ENCODE peak calls at places on chromosomes 11 and 22, in four cellular contexts. G is adrenal gland, I is RWPE2, B is hepatocyte. R is an unnamed sample. For H3K4me1, the result is how much of the 10 kb centered on the place peaks cover.

GRCh38 chr11:130118636-130119387 is 40.8 kb upstream of the ST14 start:
- DNase-seq in B (no peak), G (no peak), I (no peak), R (no peak)

GRCh38 chr11:133598879-133599278 is 66.6 kb upstream of the OPCML start:
- DNase-seq in G (no peak), B (no peak), I (no peak), R (no peak)

GRCh38 chr11:112655386-112655785 is 305.8 kb upstream of the NCAM1 start:
- DNase-seq in B (peak), G (peak), I (no peak), R (no peak)

GRCh38 chr11:46948378-46949131 is 12.0 kb downstream of the CSTPP1 start:
- DNase-seq in I (no peak), B (peak), G (no peak), R (peak)

GRCh38 chr11:111064118-111064517 is 181.4 kb upstream of the POU2AF2 start:
- DNase-seq in G (no peak), B (no peak), I (no peak), R (no peak)

GRCh38 chr11:110125632-110126031 is 32.4 kb downstream of the ZC3H12C start:
- DNase-seq in I (no peak), G (peak), B (peak), R (peak)

GRCh38 chr22:48118654-48119053 is 1356.2 kb downstream of the TBC1D22A start:
- DNase-seq in G (no peak), B (no peak), I (no peak), R (no peak)

GRCh38 chr22:31893460-31893859 is 50.9 kb upstream of the YWHAH start:
- DNase-seq in G (no peak), B (peak), I (no peak), R (no peak)

GRCh38 chr11:76242004-76242779 is 35.9 kb upstream of the WNT11 start:
- DNase-seq in B (no peak), G (no peak), I (no peak), R (no peak)

GRCh38 chr11:441418-442274 is at the start of gene ANO9:
- DNase-seq in B (peak), I (peak), G (no peak), R (peak)

GRCh38 chr11:112157274-112157766 is 6.6 kb downstream of the IL18 start:
- DNase-seq in G (peak), I (peak), B (peak), R (peak)

GRCh38 chr11:131749100-131749499 is 378.7 kb downstream of the NTM start:
- DNase-seq in G (no peak), I (no peak), B (no peak), R (no peak)

GRCh38 chr11:113167599-113167998 is 146.8 kb upstream of the TTC12 start:
- DNase-seq in B (no peak), I (no peak), G (no peak), R (no peak)

GRCh38 chr11:8338138-8338537 is 74.5 kb upstream of the LMO1 start:
- DNase-seq in B (peak), I (no peak), G (peak), R (peak)

GRCh38 chr22:47165338-47165931 is 403.0 kb downstream of the TBC1D22A start:
- DNase-seq in I (no peak), B (no peak), G (peak), R (no peak)

GRCh38 chr11:61058583-61059259 is 43.6 kb upstream of the CD5 start:
- DNase-seq in I (peak), G (no peak), B (no peak), R (no peak)

GRCh38 chr11:34537636-34538035 is 24.0 kb upstream of the ELF5 start:
- DNase-seq in G (no peak), I (no peak), B (no peak), R (no peak)

GRCh38 chr11:1691878-1692707 is 4.9 kb upstream of the KRTAP5-6 start:
- DNase-seq in G (no peak), I (no peak), B (no peak), R (no peak)

GRCh38 chr11:26964335-26964734 is 29.6 kb upstream of the FIBIN start:
- DNase-seq in G (no peak), I (no peak), B (no peak), R (no peak)

GRCh38 chr22:23088199-23088604 is 17.9 kb downstream of the GNAZ start:
- DNase-seq in G (peak), B (no peak), I (no peak), R (no peak)

GRCh38 chr11:107830915-107831540 is 27.6 kb downstream of the SLC35F2 start:
- DNase-seq in I (no peak), B (no peak), G (no peak), R (no peak)

GRCh38 chr11:126214446-126215240 is 3.1 kb downstream of the FAM118B start:
- DNase-seq in I (no peak), B (peak), G (no peak), R (peak)

GRCh38 chr11:13033760-13034533 is 24.8 kb downstream of the RASSF10 start:
- DNase-seq in I (no peak), G (no peak), B (no peak), R (no peak)

GRCh38 chr22:32817137-32817536 is 15.6 kb downstream of the TIMP3 start:
- DNase-seq in I (no peak), B (no peak), G (no peak), R (no peak)

GRCh38 chr11:42265072-42265471 is 805.6 kb upstream of the LRRC4C start:
- DNase-seq in G (no peak), I (no peak), B (no peak), R (no peak)

GRCh38 chr11:117826360-117826635 is 1.8 kb upstream of the FXYD2 start:
- DNase-seq in G (no peak), B (no peak), I (no peak), R (no peak)

GRCh38 chr11:72787262-72788104 is 6.4 kb downstream of the STARD10 start:
- DNase-seq in I (no peak), B (peak), G (no peak), R (peak)

GRCh38 chr22:49021097-49021925 is 806.4 kb downstream of the BRD1 start:
- DNase-seq in I (peak), B (no peak), G (no peak), R (no peak)

GRCh38 chr11:2587132-2587930 is 112.5 kb downstream of the KCNQ1OT1 start:
- DNase-seq in B (peak), I (no peak), G (peak), R (no peak)

GRCh38 chr11:100777736-100778135 is 90.6 kb downstream of the ARHGAP42 start:
- DNase-seq in I (no peak), G (no peak), B (no peak), R (peak)

GRCh38 chr11:134358853-134359490 is 27.2 kb downstream of the GLB1L2 start:
- DNase-seq in I (no peak), B (no peak), G (no peak), R (no peak)

GRCh38 chr11:68673291-68673930 is 10.9 kb upstream of the GAL start:
- DNase-seq in G (no peak), I (no peak), B (no peak), R (no peak)

GRCh38 chr22:19111140-19111539 is 11.1 kb downstream of the DGCR2 start:
- DNase-seq in B (no peak), G (no peak), I (no peak), R (no peak)

GRCh38 chr11:102763440-102763839 is 17.0 kb downstream of the MMP10 start:
- DNase-seq in G (no peak), I (no peak), B (no peak), R (no peak)

GRCh38 chr11:126734752-126735151 is 265.8 kb downstream of the KIRREL3 start:
- DNase-seq in I (no peak), G (no peak), B (no peak), R (no peak)

GRCh38 chr11:31799036-31799793 is 11.9 kb downstream of the PAX6 start:
- DNase-seq in I (no peak), B (no peak), G (no peak), R (no peak)

GRCh38 chr11:115925568-115925904 is 421.3 kb upstream of the CADM1 start:
- DNase-seq in I (no peak), G (no peak), B (no peak), R (no peak)

GRCh38 chr11:115926601-115927000 is 422.4 kb upstream of the CADM1 start:
- DNase-seq in I (no peak), G (no peak), B (no peak), R (no peak)

GRCh38 chr11:115927823-115928329 is 423.7 kb upstream of the CADM1 start:
- DNase-seq in G (no peak), B (no peak), I (no peak), R (no peak)

GRCh38 chr11:115926090-115926489 is 421.9 kb upstream of the CADM1 start:
- DNase-seq in B (no peak), G (no peak), I (no peak), R (no peak)

DNA sequence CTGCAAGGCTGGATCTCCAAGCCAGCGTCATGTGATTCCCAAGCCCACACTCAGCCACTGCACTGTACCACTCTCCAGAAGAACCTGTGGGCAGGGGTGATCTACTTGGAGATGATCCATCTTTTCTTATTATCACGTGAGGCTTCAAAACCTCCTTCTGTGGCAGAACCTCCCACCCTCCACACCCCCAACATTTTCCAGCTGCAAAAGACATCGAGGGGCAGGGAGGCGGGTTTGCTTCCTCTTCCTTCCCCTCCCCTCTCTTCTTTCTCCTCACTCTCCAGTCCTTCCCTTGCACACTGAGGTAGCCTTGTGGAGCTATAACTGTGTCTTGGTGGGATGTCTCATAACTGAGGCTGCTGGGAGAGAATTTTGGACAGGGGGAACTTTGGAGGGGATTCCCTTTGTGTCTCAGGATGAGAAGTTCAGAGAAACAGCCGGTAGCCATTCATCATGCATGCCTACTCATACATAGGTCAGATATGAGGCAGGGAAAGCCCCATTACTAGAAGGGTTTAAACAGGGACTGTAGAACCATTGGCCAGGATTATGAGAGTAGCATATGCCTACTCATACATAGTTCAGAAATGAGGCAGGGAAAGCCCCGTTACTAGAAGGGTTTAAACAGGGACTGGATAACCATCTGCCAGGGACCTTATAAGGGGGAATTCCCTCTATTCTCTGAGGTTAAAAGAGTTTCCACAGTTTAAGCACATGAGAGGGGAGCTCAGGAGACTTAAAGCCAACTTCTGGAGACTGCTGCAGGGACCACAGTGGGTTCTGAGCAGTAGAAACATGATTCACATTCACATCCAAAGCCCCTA is 420.7 kb upstream of the CADM1 start:
- DNase-seq in G (no peak), I (no peak), B (no peak), R (no peak)
- H3K4me1 ChIP-seq in G (under half), I (under half), B (under half), R (under half)

DNA sequence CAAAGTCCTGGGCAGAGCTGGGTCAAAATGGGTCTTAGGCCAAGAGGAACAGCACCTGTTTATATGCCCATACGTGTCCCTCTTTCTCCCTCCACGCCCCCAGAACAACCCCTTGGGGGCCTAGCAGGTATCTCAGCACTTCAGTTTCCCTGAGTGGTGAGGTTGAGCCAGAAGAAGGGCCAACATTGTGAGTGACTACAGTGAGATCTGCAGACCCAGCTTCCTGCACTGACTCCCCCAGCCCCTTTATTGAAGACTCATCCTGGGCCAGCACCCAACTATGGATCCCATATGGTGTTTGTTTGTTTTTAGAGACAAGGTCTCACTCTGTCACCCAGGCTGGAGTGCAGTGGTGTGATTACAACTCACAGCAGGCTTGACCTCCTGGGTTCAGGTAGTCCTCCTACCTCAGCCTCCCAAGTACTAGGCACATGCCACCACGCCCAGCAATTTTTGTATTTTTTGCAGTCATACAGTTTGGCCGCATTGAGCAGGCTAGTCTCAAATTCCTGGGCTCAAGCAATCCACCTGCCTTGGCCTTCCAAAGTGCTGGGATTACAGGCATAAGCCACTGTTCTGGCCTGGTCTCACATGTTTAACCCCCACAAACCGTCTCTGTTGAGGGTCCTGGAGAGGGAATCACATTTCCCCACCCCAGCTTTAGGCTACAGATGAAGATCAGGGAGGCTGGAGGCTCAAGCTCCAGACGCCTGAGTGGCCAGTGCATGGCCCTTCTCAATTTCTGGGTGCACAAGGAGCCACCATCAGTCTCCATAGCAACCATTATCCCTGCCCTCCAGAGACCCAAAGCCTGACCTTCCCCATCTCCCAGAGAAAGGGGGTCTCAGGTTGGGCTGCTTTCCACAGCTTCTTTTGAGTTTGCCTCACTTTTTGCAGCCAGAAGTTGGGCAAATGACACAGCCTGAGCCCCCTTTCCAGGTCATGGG is 1.7 kb upstream of the LARGE2 start:
- DNase-seq in I (peak), B (no peak), G (no peak), R (no peak)
- H3K27ac ChIP-seq in I (no peak), B (no peak), G (no peak), R (no peak)

DNA sequence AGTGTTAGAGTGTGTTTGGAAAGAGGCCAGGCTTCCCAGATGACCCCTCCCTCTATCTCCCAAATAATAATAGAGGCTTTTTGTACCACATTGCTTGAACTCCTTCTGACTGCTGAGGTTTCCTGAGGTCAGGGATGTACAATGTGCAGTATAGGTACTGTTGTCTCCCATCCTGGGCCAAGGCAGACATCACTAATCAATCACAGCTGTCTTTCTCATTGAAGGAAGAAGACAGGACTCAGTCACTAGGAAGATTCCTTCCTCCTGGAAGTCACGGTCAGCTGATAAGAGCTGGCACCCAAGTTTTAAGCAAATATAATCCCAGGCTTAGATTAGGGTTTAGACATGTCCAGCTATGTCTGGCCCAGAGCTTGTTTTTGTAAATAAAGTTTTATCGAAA is 454.9 kb downstream of the MIAT start:
- DNase-seq in I (no peak), G (no peak), B (no peak), R (no peak)
- H3K4me1 ChIP-seq in I (under half), G (under half), B (under half), R (under half)

GRCh38 chr22:37319469-37319868 is 37.2 kb downstream of the CYTH4 start:
- DNase-seq in B (no peak), G (no peak), I (no peak), R (no peak)

GRCh38 chr22:37320726-37321286 is 38.5 kb downstream of the CYTH4 start:
- DNase-seq in I (no peak), B (no peak), G (no peak), R (peak)

GRCh38 chr22:37324340-37325023 is 42.2 kb downstream of the CYTH4 start:
- DNase-seq in G (no peak), B (no peak), I (no peak), R (peak)

GRCh38 chr22:37318255-37319109 is 36.2 kb downstream of the CYTH4 start:
- DNase-seq in G (no peak), I (no peak), B (no peak), R (no peak)

GRCh38 chr22:37321288-37321687 is 39.0 kb downstream of the CYTH4 start:
- DNase-seq in G (no peak), B (no peak), I (no peak), R (no peak)
- H3K27ac ChIP-seq in G (no peak), B (peak), I (no peak), R (no peak)

R was measured in small intestine.